ENCODE peak calls at places on chromosomes 12 and 14, in seven cellular contexts. Q, R, E, L, J, I and P are unnamed samples.

GRCh38 chr14:55129428-55130193 is 559 bp downstream of the LGALS3 start:
- DNase-seq in Q (peak), R (peak), E (no peak), L (no peak), J (peak), I (peak), P (peak)

GRCh38 chr14:53432378-53432802 is 279.3 kb upstream of the DDHD1 start:
- DNase-seq in Q (no peak), R (peak), E (no peak), L (peak), J (peak), I (no peak), P (peak)

GRCh38 chr12:41277019-41277770 is 89.1 kb downstream of the PDZRN4 start:
- DNase-seq in Q (no peak), R (peak), E (no peak), L (peak), J (no peak), I (no peak), P (peak)

GRCh38 chr12:56224102-56224701 is at the start of gene NABP2:
- DNase-seq in Q (peak), R (peak), E (peak), L (peak), J (peak), I (peak), P (peak)

GRCh38 chr14:20722016-20722415 is 23.7 kb upstream of the EDDM3A start:
- DNase-seq in Q (no peak), R (no peak), E (no peak), L (no peak), J (no peak), I (no peak), P (no peak)

GRCh38 chr14:49479432-49479831 is 106.7 kb downstream of the RPS29 start:
- DNase-seq in Q (no peak), R (no peak), E (no peak), L (no peak), J (no peak), I (peak), P (no peak)

GRCh38 chr12:114396153-114396868 is 9.6 kb downstream of the TBX5 start:
- DNase-seq in Q (no peak), R (peak), E (no peak), L (no peak), J (no peak), I (no peak), P (no peak)

GRCh38 chr14:31566456-31566855 is 5.3 kb downstream of the NUBPL start:
- DNase-seq in Q (no peak), R (no peak), E (no peak), L (no peak), J (no peak), I (no peak), P (no peak)

GRCh38 chr14:96255501-96256366 is at the start of gene BDKRB1:
- DNase-seq in Q (no peak), R (no peak), E (no peak), L (peak), J (no peak), I (no peak), P (peak)

GRCh38 chr12:120402217-120402616 is 33.3 kb upstream of the MSI1 start:
- DNase-seq in Q (no peak), R (peak), E (no peak), L (no peak), J (no peak), I (no peak), P (no peak)

GRCh38 chr14:21087294-21088091 is 11.0 kb downstream of the ZNF219 start:
- DNase-seq in Q (no peak), R (peak), E (no peak), L (no peak), J (no peak), I (no peak), P (peak)

GRCh38 chr12:126708492-126708896 is 1558.5 kb upstream of the TMEM132C start:
- DNase-seq in Q (no peak), R (no peak), E (no peak), L (no peak), J (no peak), I (no peak), P (peak)

GRCh38 chr14:99853206-99853605 is 60.0 kb downstream of the EML1 start:
- DNase-seq in Q (no peak), R (peak), E (no peak), L (no peak), J (no peak), I (no peak), P (no peak)

GRCh38 chr12:124385219-124385969 is 90.5 kb downstream of the RFLNA start:
- DNase-seq in Q (no peak), R (no peak), E (no peak), L (peak), J (no peak), I (no peak), P (peak)

GRCh38 chr12:69873429-69873828 is 48.4 kb downstream of the MYRFL start:
- DNase-seq in Q (no peak), R (no peak), E (no peak), L (no peak), J (no peak), I (no peak), P (no peak)
- H3K4me3 ChIP-seq in Q (no peak), R (no peak), E (no peak), L (no peak), J (no peak), I (no peak), P (no peak)

GRCh38 chr12:9647825-9648700 is 21.4 kb upstream of the CLEC2D start:
- DNase-seq in Q (peak), R (peak), E (peak), L (no peak), J (peak), I (peak), P (peak)
- H3K4me3 ChIP-seq in Q (peak), R (peak), E (peak), L (peak), J (peak), I (peak), P (peak)

DNA sequence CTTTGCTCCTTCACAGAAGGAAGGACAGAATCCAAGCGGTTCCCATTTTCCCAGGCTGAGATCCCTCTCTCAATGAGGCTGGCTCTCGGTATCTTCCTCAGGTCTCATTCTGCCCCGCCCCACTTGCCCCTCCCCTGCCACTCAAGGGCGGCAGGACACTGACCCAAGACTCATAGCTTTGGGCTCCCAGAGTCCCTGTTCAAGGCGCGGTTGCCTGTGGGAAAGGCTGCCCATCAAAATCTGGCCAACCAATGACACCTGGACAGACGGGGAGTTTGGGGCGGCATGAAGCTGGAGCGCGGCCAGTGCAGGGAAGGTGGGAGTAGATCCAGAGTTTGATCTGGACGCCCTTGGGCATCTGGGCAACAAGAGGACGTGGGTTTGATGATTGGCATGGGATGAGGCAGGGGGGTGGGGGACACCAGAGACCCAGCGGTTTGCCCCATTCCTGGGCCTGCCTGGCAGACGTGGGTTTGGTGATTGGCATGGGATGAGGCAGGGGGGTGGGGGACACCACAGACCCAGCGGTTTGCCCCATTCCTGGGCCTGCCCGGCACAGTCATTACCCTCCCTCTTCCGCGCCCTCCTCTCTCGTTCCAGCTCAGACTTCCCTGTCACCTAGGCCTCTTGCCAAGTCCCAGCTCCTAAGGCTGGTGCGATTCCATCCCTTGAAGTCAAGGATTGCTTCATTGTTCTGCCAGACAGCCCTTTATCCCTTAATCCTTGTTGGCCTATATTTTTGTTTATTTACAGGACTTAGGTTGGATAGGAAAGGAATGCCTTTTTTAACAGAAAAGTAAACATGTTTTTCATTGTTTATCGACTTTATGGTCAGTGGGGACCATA is 92.1 kb downstream of the NINJ2 start:
- DNase-seq in Q (peak), R (peak), E (no peak), L (peak), J (peak), I (peak), P (peak)
- H3K4me3 ChIP-seq in Q (peak), R (peak), E (peak), L (peak), J (no peak), I (no peak), P (peak)

GRCh38 chr14:33675415-33676130 is 275.3 kb downstream of the EGLN3 start:
- DNase-seq in Q (no peak), R (no peak), E (no peak), L (no peak), J (no peak), I (no peak), P (no peak)
- H3K4me3 ChIP-seq in Q (no peak), R (no peak), E (no peak), L (no peak), J (no peak), I (no peak), P (no peak)

GRCh38 chr14:69666112-69666511 is 54.7 kb downstream of the SUSD6 start:
- DNase-seq in Q (no peak), R (no peak), E (no peak), L (no peak), J (no peak), I (no peak), P (no peak)

GRCh38 chr14:69663322-69663686 is 51.9 kb downstream of the SUSD6 start:
- DNase-seq in Q (no peak), R (no peak), E (no peak), L (no peak), J (peak), I (no peak), P (no peak)

GRCh38 chr14:69665596-69665995 is 54.2 kb downstream of the SUSD6 start:
- DNase-seq in Q (no peak), R (no peak), E (no peak), L (no peak), J (no peak), I (no peak), P (no peak)

GRCh38 chr14:69664190-69664742 is 52.9 kb downstream of the SUSD6 start:
- DNase-seq in Q (no peak), R (no peak), E (no peak), L (no peak), J (no peak), I (no peak), P (no peak)

GRCh38 chr14:69664865-69665526 is 53.6 kb downstream of the SUSD6 start:
- DNase-seq in Q (no peak), R (no peak), E (no peak), L (no peak), J (peak), I (no peak), P (no peak)
- H3K4me3 ChIP-seq in Q (no peak), R (no peak), E (no peak), L (no peak), J (no peak), I (no peak), P (no peak)

DNA sequence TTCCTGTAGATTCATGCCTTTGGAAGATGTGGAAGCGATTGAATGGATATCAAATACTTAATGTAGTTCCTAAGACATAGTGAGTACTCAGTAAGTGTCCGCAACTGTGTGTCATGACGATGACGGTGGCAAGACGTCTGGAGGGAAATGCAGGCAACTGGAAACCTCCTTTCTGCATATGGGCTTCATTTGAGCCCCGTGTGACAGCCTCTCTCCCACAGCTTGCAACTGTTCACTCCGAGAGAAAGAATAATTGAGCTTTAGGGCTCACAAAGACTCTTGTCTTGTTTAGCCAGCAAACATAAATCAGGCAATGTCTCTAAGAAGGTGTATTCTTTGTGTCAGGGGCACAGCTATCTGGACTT is 7.0 kb downstream of the CFAP251 start:
- DNase-seq in Q (no peak), R (no peak), E (no peak), L (no peak), J (no peak), I (no peak), P (peak)
- H3K4me3 ChIP-seq in Q (no peak), R (no peak), E (no peak), L (peak), J (no peak), I (no peak), P (peak)